ENCODE peak calls at places on chromosome 18, in seven cellular contexts. N is heart left ventricle, P is K562, X is kidney, H is lower leg skin, R is breast epithelium, E is fibroblast of mammary gland. V is an unnamed sample.

GRCh38 chr18:2680216-2680792 is 24.8 kb downstream of the SMCHD1 start:
- DNase-seq in N (no peak), P (no peak), X (no peak), H (no peak), R (no peak), E (no peak), V (no peak)

GRCh38 chr18:79507546-79508480 is 112.1 kb downstream of the NFATC1 start:
- DNase-seq in N (peak; percentile 74), P (peak; percentile 9), X (peak; percentile 93), H (peak; percentile 60), R (peak; percentile 59), E (peak; percentile 52), V (peak; percentile 69)

GRCh38 chr18:2846638-2847340 is at the start of gene EMILIN2:
- DNase-seq in N (peak; percentile 82), P (peak; percentile 70), X (peak; percentile 87), H (peak; percentile 79), R (no peak), E (peak; percentile 37), V (no peak)

GRCh38 chr18:57803119-57803969 is at the start of gene ATP8B1:
- DNase-seq in N (peak; percentile 84), P (peak; percentile 22), X (peak; percentile 98), H (peak; percentile 76), R (peak; percentile 97), E (peak; percentile 61), V (peak; percentile 89)

GRCh38 chr18:21194871-21195771 is 46.9 kb upstream of the GREB1L start:
- DNase-seq in N (no peak), P (peak; percentile 14), X (no peak), H (no peak), R (no peak), E (peak; percentile 67), V (no peak)

GRCh38 chr18:58753976-58754375 is 82.7 kb downstream of the MALT1 start:
- DNase-seq in N (no peak), P (no peak), X (no peak), H (no peak), R (no peak), E (peak; percentile 16), V (no peak)

GRCh38 chr18:3151379-3152264 is 68.1 kb downstream of the MYOM1 start:
- DNase-seq in N (no peak), P (peak; percentile 65), X (no peak), H (no peak), R (no peak), E (peak; percentile 45), V (no peak)

GRCh38 chr18:29434650-29435049 is 1257.7 kb upstream of the CDH2 start:
- DNase-seq in N (no peak), P (no peak), X (no peak), H (no peak), R (no peak), E (no peak), V (no peak)

GRCh38 chr18:42635378-42636048 is 480.0 kb downstream of the RIT2 start:
- DNase-seq in N (no peak), P (no peak), X (no peak), H (no peak), R (no peak), E (no peak), V (no peak)

GRCh38 chr18:23178661-23179081 is 43.4 kb downstream of the CABLES1 start:
- DNase-seq in N (no peak), P (no peak), X (no peak), H (no peak), R (no peak), E (no peak), V (no peak)

GRCh38 chr18:74562080-74562725 is 27.9 kb downstream of the CNDP1 start:
- DNase-seq in N (no peak), P (no peak), X (no peak), H (no peak), R (no peak), E (no peak), V (no peak)

GRCh38 chr18:78431606-78432005 is 548.0 kb upstream of the SALL3 start:
- DNase-seq in N (no peak), P (no peak), X (no peak), H (no peak), R (no peak), E (no peak), V (no peak)

GRCh38 chr18:58048243-58048642 is 4.2 kb downstream of the NEDD4L start:
- DNase-seq in N (no peak), P (no peak), X (no peak), H (no peak), R (no peak), E (no peak), V (no peak)

GRCh38 chr18:573385-573784 is 6.8 kb upstream of the CETN1 start:
- DNase-seq in N (no peak), P (no peak), X (no peak), H (no peak), R (no peak), E (no peak), V (no peak)

GRCh38 chr18:69044215-69044614 is 246.3 kb downstream of the CCDC102B start:
- DNase-seq in N (no peak), P (no peak), X (no peak), H (no peak), R (no peak), E (no peak), V (no peak)

GRCh38 chr18:6009751-6010150 is 114.4 kb upstream of the TMEM200C start:
- DNase-seq in N (no peak), P (no peak), X (no peak), H (no peak), R (no peak), E (peak; percentile 57), V (no peak)

GRCh38 chr18:39555511-39555910 is 1989.9 kb upstream of the CELF4 start:
- DNase-seq in N (no peak), P (no peak), X (no peak), H (no peak), R (no peak), E (peak; percentile 15), V (no peak)

GRCh38 chr18:9047715-9048114 is 54.8 kb upstream of the NDUFV2 start:
- DNase-seq in N (no peak), P (no peak), X (no peak), H (no peak), R (no peak), E (no peak), V (no peak)
- TF ChIP-seq CTCF in N (no peak), P (no peak), X (no peak), H (no peak), R (no peak), E (no peak), V (no peak)

DNA sequence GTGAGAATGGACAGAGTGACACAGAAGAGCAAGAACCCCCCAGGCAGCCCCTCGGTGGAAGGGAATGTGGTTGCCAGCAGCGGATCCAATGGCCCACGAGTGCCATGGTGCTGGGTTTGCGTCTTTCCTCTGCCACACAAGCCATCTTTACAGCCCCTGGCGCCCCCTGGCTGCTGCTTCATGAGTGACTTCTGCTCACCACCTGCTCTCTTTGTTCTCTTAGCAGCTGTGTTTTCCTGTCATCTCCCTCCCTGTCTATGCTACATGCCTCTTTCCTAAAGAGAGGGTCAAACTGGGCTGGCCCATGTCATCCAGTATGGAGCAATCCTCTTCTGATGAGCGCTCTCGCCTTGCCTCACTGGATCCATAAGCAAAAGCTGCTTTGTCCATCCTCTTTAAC is 300.0 kb upstream of the SMIM21 start:
- DNase-seq in N (peak; percentile 37), P (peak; percentile 21), X (no peak), H (no peak), R (no peak), E (peak; percentile 39), V (no peak)
- TF ChIP-seq CTCF in N (peak; percentile 60), P (peak; percentile 56), X (peak; percentile 31), H (no peak), R (no peak), E (peak; percentile 55), V (peak; percentile 52)

DNA sequence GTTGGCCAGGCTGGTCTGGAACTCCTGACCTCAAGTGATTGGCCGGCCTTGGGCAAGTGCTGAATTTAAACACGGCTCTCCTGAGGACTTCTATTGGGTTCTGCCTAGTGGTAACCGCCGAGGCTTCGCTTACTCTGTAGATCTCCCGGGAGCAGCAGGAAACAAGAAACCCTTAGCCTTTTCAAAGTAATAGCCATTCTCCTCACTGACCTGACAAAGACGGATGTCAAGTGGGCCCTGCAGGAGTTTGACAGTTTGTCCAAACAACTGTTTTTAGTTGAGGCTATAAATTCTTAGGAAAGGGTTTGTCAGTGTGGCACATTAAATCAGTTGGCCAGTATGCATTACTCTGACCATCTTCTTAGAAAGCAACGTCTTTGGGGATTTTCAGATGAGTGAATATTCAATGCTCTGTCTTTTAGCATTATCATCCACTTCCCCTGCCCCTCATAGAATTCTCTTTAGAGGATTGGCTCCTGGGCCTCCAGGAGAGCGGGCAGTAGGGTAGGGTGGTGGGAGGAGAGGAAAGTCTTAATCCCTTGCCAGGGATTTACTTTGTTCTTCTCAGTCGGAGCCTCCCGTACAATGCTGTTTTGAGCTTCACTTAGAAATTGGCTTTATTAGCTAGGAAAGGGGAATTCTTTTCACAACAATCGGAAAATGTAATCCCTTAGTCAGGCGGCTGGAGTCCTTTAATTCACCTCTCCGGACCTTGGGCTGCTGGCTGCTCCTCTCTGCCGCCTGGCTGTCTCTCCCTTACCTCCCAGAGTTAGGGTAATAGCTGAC is 13.3 kb upstream of the C18orf32 start:
- DNase-seq in N (no peak), P (no peak), X (no peak), H (no peak), R (no peak), E (no peak), V (no peak)
- TF ChIP-seq CTCF in N (no peak), P (no peak), X (no peak), H (no peak), R (no peak), E (no peak), V (no peak)

GRCh38 chr18:55382277-55382805 is 205.7 kb downstream of the TCF4 start:
- DNase-seq in N (no peak), P (no peak), X (no peak), H (no peak), R (no peak), E (peak; percentile 11), V (no peak)

GRCh38 chr18:55384115-55384514 is 203.9 kb downstream of the TCF4 start:
- DNase-seq in N (no peak), P (no peak), X (no peak), H (no peak), R (no peak), E (no peak), V (no peak)

GRCh38 chr18:55386545-55386944 is 201.4 kb downstream of the TCF4 start:
- DNase-seq in N (no peak), P (peak; percentile 43), X (no peak), H (no peak), R (no peak), E (no peak), V (no peak)

GRCh38 chr18:55385770-55386169 is 202.2 kb downstream of the TCF4 start:
- DNase-seq in N (no peak), P (no peak), X (no peak), H (no peak), R (no peak), E (no peak), V (no peak)

DNA sequence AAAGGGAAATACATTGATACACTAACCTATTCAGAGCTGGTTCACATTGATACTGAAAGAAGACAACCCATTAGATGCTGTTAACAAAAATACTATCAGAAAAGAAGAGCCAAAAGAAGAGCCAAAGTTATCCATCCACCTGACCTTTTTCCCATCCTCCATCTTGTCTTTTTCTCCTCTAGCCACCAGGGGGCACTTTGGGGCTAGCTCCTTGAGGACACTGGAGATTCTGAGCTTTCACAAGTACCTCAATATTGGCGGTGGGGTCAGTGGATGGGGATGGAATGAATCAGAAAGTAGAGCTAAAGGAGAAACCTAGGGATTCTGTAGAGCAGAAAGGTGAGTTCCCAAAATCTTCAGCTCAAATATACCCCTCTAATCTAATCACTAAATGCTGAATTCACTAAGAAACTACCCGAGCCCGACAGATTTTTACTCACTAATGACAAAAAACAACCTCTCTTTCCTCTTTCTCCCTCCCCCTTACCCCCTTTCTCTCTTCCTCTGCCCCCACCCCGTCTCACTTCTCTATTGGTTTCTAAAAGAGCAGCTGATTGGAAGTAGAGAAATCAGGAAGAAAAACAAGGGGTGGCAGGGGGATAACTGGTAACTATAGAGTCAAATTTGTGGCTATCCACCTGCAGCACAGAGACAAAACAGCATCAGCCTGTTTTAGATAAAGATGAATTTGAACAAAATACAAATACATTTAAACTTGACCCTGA is 203.3 kb downstream of the TCF4 start:
- DNase-seq in N (no peak), P (peak; percentile 51), X (no peak), H (no peak), R (no peak), E (peak; percentile 49), V (no peak)
- TF ChIP-seq CTCF in N (peak; percentile 59), P (peak; percentile 63), X (peak; percentile 41), H (no peak), R (no peak), E (peak; percentile 69), V (peak; percentile 63)

V was measured in osteocyte.